ENCODE peak calls at places on chromosome 16, in seven cellular contexts. Z is heart left ventricle, O is adrenal gland, Y is GM12891, F is GM12892, L is suprapubic skin, D is uterus. V is an unnamed sample.

GRCh38 chr16:30399435-30400186 is 4.4 kb downstream of the ZNF48 start:
- DNase-seq in Z (no peak), O (no peak), Y (no peak), F (no peak), L (no peak), D (no peak), V (no peak)

GRCh38 chr16:58843675-58844074 is 109.6 kb upstream of the GOT2 start:
- DNase-seq in Z (no peak), O (no peak), Y (no peak), F (no peak), L (no peak), D (no peak), V (peak)

GRCh38 chr16:21253470-21253869 is 20.0 kb downstream of the ANKS4B start:
- DNase-seq in Z (no peak), O (no peak), Y (no peak), F (no peak), L (no peak), D (no peak), V (no peak)

GRCh38 chr16:50152807-50153647 is at the start of gene TENT4B:
- DNase-seq in Z (peak), O (peak), Y (peak), F (peak), L (peak), D (peak), V (peak)

GRCh38 chr16:23145608-23146007 is 3.6 kb downstream of the USP31 start:
- DNase-seq in Z (no peak), O (no peak), Y (no peak), F (no peak), L (no peak), D (no peak), V (no peak)

GRCh38 chr16:14193316-14193871 is 122.3 kb downstream of the MRTFB start:
- DNase-seq in Z (no peak), O (no peak), Y (peak), F (peak), L (no peak), D (no peak), V (no peak)

GRCh38 chr16:65876200-65876498 is 490.3 kb upstream of the CDH5 start:
- DNase-seq in Z (no peak), O (no peak), Y (no peak), F (no peak), L (no peak), D (no peak), V (no peak)

GRCh38 chr16:29863669-29863984 is 601 bp upstream of the CDIPT start:
- DNase-seq in Z (no peak), O (no peak), Y (no peak), F (no peak), L (no peak), D (no peak), V (no peak)

GRCh38 chr16:67170168-67170947 is at the start of gene NOL3:
- DNase-seq in Z (peak), O (peak), Y (no peak), F (peak), L (no peak), D (peak), V (peak)

GRCh38 chr16:83738926-83739503 is 68.8 kb upstream of the HSBP1 start:
- DNase-seq in Z (no peak), O (no peak), Y (no peak), F (no peak), L (peak), D (no peak), V (no peak)

GRCh38 chr16:194516-194915 is 14.3 kb downstream of the HBQ1 start:
- DNase-seq in Z (no peak), O (no peak), Y (no peak), F (no peak), L (no peak), D (no peak), V (no peak)

GRCh38 chr16:85699628-85700027 is 10.9 kb upstream of the GINS2 start:
- DNase-seq in Z (no peak), O (peak), Y (no peak), F (no peak), L (no peak), D (no peak), V (peak)

GRCh38 chr16:89054261-89054661 is 39.4 kb upstream of the ACSF3 start:
- DNase-seq in Z (no peak), O (no peak), Y (no peak), F (no peak), L (no peak), D (no peak), V (no peak)

GRCh38 chr16:28267356-28267755 is 25.0 kb upstream of the SBK1 start:
- DNase-seq in Z (no peak), O (no peak), Y (no peak), F (no peak), L (no peak), D (no peak), V (no peak)

GRCh38 chr16:67942200-67942509 is 1.8 kb downstream of the LCAT start:
- DNase-seq in Z (no peak), O (peak), Y (peak), F (peak), L (no peak), D (no peak), V (peak)

GRCh38 chr16:62870554-62870953 is 834.3 kb upstream of the CDH8 start:
- DNase-seq in Z (no peak), O (no peak), Y (no peak), F (no peak), L (no peak), D (no peak), V (no peak)

GRCh38 chr16:707062-707538 is 1.5 kb upstream of the FBXL16 start:
- DNase-seq in Z (no peak), O (no peak), Y (no peak), F (no peak), L (no peak), D (no peak), V (no peak)

GRCh38 chr16:65388592-65388991 is 266.7 kb upstream of the CDH11 start:
- DNase-seq in Z (no peak), O (no peak), Y (no peak), F (no peak), L (no peak), D (no peak), V (no peak)

GRCh38 chr16:71205482-71206131 is 24.9 kb downstream of the HYDIN start:
- DNase-seq in Z (peak), O (peak), Y (no peak), F (no peak), L (no peak), D (no peak), V (no peak)

GRCh38 chr16:81706327-81707295 is 72.5 kb upstream of the PLCG2 start:
- DNase-seq in Z (no peak), O (no peak), Y (no peak), F (no peak), L (no peak), D (no peak), V (no peak)

GRCh38 chr16:50591800-50592771 is 43.9 kb downstream of the NKD1 start:
- DNase-seq in Z (peak), O (peak), Y (no peak), F (no peak), L (no peak), D (peak), V (no peak)

GRCh38 chr16:68400924-68401460 is 47.3 kb downstream of the SMPD3 start:
- DNase-seq in Z (no peak), O (no peak), Y (no peak), F (no peak), L (no peak), D (no peak), V (no peak)

GRCh38 chr16:79009911-79010310 is 590.6 kb downstream of the MAF start:
- DNase-seq in Z (no peak), O (no peak), Y (no peak), F (no peak), L (no peak), D (no peak), V (no peak)

GRCh38 chr16:228917-229730 is at the start of gene LUC7L:
- DNase-seq in Z (peak), O (peak), Y (peak), F (peak), L (peak), D (peak), V (peak)

GRCh38 chr16:19644877-19645276 is 73.2 kb downstream of the KNOP1 start:
- DNase-seq in Z (peak), O (no peak), Y (no peak), F (no peak), L (no peak), D (peak), V (no peak)

GRCh38 chr16:57091990-57092785 is at the start of gene CPNE2:
- DNase-seq in Z (peak), O (peak), Y (peak), F (peak), L (no peak), D (peak), V (peak)

GRCh38 chr16:79613009-79613408 is 12.5 kb upstream of the MAF start:
- DNase-seq in Z (no peak), O (no peak), Y (no peak), F (no peak), L (no peak), D (no peak), V (no peak)

GRCh38 chr16:85829266-85829665 is 29.8 kb downstream of the COX4I1 start:
- DNase-seq in Z (no peak), O (no peak), Y (no peak), F (no peak), L (no peak), D (no peak), V (no peak)

GRCh38 chr16:81500833-81501521 is 56.4 kb downstream of the CMIP start:
- DNase-seq in Z (no peak), O (no peak), Y (no peak), F (no peak), L (no peak), D (no peak), V (no peak)

GRCh38 chr16:89315791-89316581 is 98.5 kb downstream of the ZNF778 start:
- DNase-seq in Z (peak), O (peak), Y (peak), F (peak), L (no peak), D (no peak), V (peak)

GRCh38 chr16:87541004-87541881 is 48.4 kb upstream of the ZCCHC14 start:
- DNase-seq in Z (peak), O (no peak), Y (no peak), F (no peak), L (no peak), D (no peak), V (no peak)

GRCh38 chr16:61684566-61684965 is 351.7 kb downstream of the CDH8 start:
- DNase-seq in Z (no peak), O (no peak), Y (no peak), F (no peak), L (no peak), D (no peak), V (no peak)

GRCh38 chr16:68599586-68599985 is 45.5 kb upstream of the CDH3 start:
- DNase-seq in Z (no peak), O (no peak), Y (no peak), F (no peak), L (no peak), D (no peak), V (no peak)

GRCh38 chr16:22694887-22695382 is 119.0 kb upstream of the HS3ST2 start:
- DNase-seq in Z (peak), O (no peak), Y (no peak), F (no peak), L (no peak), D (peak), V (no peak)

GRCh38 chr16:1102333-1102700 is 6.3 kb upstream of the C1QTNF8 start:
- DNase-seq in Z (no peak), O (no peak), Y (no peak), F (no peak), L (no peak), D (no peak), V (no peak)

GRCh38 chr16:75068632-75069031 is 47.9 kb downstream of the LDHD start:
- DNase-seq in Z (no peak), O (no peak), Y (no peak), F (no peak), L (no peak), D (no peak), V (no peak)

DNA sequence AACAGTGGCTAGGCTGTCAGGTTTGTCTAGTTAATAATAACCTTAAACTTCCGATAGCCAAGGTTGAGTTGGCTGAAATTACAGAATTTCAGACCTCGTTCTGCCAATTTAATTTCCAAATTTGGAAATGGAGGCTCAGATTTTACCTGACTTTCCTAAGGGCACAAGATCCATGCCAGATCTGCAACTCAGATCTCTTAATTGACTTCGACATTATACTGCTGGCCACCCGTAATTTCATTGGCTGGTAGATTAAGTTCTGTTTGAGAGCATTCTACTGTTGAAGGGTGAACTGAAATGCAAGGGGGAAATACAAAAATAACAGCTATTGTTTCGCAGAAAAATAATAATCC is 210.8 kb downstream of the CNTNAP4 start:
- DNase-seq in Z (no peak), O (no peak), Y (no peak), F (no peak), L (no peak), D (no peak), V (no peak)
- TF ChIP-seq POLR2A in Z (no peak), O (no peak), Y (no peak), F (no peak), L (no peak), D (no peak), V (no peak)

GRCh38 chr16:9259914-9260608 is 168.6 kb downstream of the HAPSTR1 start:
- DNase-seq in Z (no peak), O (no peak), Y (no peak), F (no peak), L (no peak), D (no peak), V (no peak)
- TF ChIP-seq POLR2A in Z (no peak), O (no peak), Y (no peak), F (no peak), L (no peak), D (no peak), V (no peak)

GRCh38 chr16:2682209-2683021 is at the start of gene KCTD5:
- DNase-seq in Z (peak), O (peak), Y (peak), F (peak), L (peak), D (peak), V (peak)
- TF ChIP-seq POLR2A in Z (peak), O (peak), Y (peak), F (peak), L (peak), D (peak), V (peak)

DNA sequence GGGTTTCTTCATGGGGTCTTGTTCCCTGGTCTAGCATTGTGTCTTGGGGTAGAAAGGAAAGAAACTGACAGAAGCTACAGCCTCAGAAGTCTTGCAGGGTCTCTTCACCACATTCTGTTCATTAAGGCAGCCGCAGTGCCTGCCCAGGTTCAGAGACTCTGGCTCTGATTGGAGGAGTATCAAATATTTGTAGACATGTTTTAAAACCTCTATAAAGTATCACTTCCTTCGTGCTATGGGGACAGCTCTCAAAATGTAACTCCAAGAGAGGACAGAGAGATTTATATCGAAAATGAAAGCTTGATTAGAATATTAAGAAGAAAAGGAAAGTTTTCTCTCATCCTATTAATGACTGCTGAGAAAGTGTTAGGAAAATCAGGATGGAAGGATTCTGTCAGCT is 107.0 kb upstream of the CACNG3 start:
- DNase-seq in Z (no peak), O (no peak), Y (no peak), F (no peak), L (no peak), D (no peak), V (no peak)
- TF ChIP-seq POLR2A in Z (no peak), O (no peak), Y (no peak), F (no peak), L (no peak), D (no peak), V (no peak)

GRCh38 chr16:3872216-3872895 is 8.2 kb downstream of the CREBBP start:
- DNase-seq in Z (no peak), O (no peak), Y (no peak), F (no peak), L (peak), D (no peak), V (no peak)
- TF ChIP-seq POLR2A in Z (no peak), O (no peak), Y (no peak), F (no peak), L (no peak), D (no peak), V (no peak)

V was measured in erythroblast.